ENCODE peak calls at places on chromosomes 7 and 10, in seven cellular contexts. K, V, A, B, E, L and S are unnamed samples.

GRCh38 chr7:133853706-133854276 is 273.3 kb upstream of the LRGUK start:
- DNase-seq in E (peak), V (peak), L (peak), B (peak), A (no peak), K (peak), S (no peak)

GRCh38 chr7:54944179-54944578 is 74.6 kb upstream of the EGFR start:
- DNase-seq in K (peak), B (peak), L (no peak), A (no peak), V (no peak), E (peak), S (no peak)

GRCh38 chr7:28410628-28411578 is 1.4 kb upstream of the CREB5 start:
- DNase-seq in K (no peak), L (no peak), V (peak), B (peak), E (no peak), A (peak), S (peak)

GRCh38 chr10:128047337-128047736 is 78.9 kb downstream of the MKI67 start:
- DNase-seq in L (peak), B (peak), V (peak), K (no peak), A (peak), E (no peak), S (peak)

GRCh38 chr7:98831641-98832221 is 38.1 kb downstream of the TMEM130 start:
- DNase-seq in A (peak), B (peak), E (no peak), K (no peak), L (no peak), V (peak), S (no peak)

GRCh38 chr10:62866451-62866850 is 50.3 kb upstream of the EGR2 start:
- DNase-seq in V (no peak), A (no peak), E (no peak), B (peak), K (peak), L (no peak), S (no peak)

GRCh38 chr7:105388373-105389089 is at the start of gene SRPK2:
- DNase-seq in L (no peak), E (peak), B (peak), K (peak), A (peak), V (peak), S (peak)

GRCh38 chr7:50821457-50821977 is 38.8 kb upstream of the GRB10 start:
- DNase-seq in B (peak), K (no peak), L (no peak), V (peak), E (peak), A (no peak), S (no peak)

GRCh38 chr7:157477550-157478212 is 140.9 kb downstream of the DNAJB6 start:
- DNase-seq in E (no peak), A (no peak), K (no peak), L (no peak), V (no peak), B (no peak), S (no peak)

GRCh38 chr10:77687018-77687417 is 49.4 kb upstream of the KCNMA1 start:
- DNase-seq in K (no peak), B (no peak), A (no peak), V (peak), E (no peak), L (no peak), S (no peak)

GRCh38 chr10:61974611-61975010 is 73.1 kb downstream of the ARID5B start:
- DNase-seq in V (no peak), E (peak), A (peak), L (no peak), K (peak), B (peak), S (no peak)

GRCh38 chr10:112446855-112447691 is at the start of the genes VTI1A and ZDHHC6:
- DNase-seq in K (peak), B (peak), L (peak), E (peak), V (peak), A (peak), S (peak)

GRCh38 chr10:129891806-129892205 is 72.3 kb downstream of the EBF3 start:
- DNase-seq in V (no peak), A (no peak), L (no peak), E (no peak), B (peak), K (no peak), S (no peak)

GRCh38 chr7:32301427-32301826 is 188.8 kb downstream of the LSM5 start:
- DNase-seq in B (no peak), V (no peak), L (no peak), K (no peak), A (no peak), E (no peak), S (no peak)

GRCh38 chr7:34091330-34091917 is 186.1 kb downstream of the BMPER start:
- DNase-seq in E (no peak), L (no peak), A (no peak), B (peak), V (peak), K (peak), S (peak)

GRCh38 chr7:158858592-158859503 is 2.5 kb downstream of the DYNC2I1 start:
- DNase-seq in V (peak), A (no peak), K (no peak), L (no peak), B (no peak), E (no peak), S (no peak)

GRCh38 chr10:3068201-3068967 is 1.0 kb downstream of the PFKP start:
- DNase-seq in B (peak), K (peak), E (peak), L (no peak), V (peak), A (peak), S (peak)

DNA sequence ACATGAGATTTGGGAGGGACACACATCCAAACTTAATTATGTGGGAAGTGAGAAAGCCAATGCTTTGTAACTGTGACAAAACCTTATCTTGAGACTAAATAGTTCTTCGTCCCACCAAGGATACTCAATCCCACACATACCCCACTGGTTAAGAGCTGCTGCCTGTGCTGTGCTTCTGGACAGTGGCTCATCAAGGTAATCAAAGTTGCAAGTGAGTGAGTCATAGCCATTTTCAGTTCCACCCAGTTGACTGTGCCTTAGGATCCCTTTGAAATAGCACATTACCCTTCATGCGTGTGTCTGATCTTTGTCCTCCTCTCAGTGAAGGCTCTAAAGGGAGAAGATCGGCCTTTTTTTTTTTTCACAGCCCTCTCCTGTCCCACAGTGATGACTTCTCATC is 706.1 kb upstream of the AUTS2 start:
- DNase-seq in B (no peak), V (peak), E (no peak), K (peak), A (no peak), L (no peak), S (no peak)
- H3K4me3 ChIP-seq in B (no peak), V (no peak), E (no peak), K (no peak), A (no peak), L (no peak), S (no peak)

DNA sequence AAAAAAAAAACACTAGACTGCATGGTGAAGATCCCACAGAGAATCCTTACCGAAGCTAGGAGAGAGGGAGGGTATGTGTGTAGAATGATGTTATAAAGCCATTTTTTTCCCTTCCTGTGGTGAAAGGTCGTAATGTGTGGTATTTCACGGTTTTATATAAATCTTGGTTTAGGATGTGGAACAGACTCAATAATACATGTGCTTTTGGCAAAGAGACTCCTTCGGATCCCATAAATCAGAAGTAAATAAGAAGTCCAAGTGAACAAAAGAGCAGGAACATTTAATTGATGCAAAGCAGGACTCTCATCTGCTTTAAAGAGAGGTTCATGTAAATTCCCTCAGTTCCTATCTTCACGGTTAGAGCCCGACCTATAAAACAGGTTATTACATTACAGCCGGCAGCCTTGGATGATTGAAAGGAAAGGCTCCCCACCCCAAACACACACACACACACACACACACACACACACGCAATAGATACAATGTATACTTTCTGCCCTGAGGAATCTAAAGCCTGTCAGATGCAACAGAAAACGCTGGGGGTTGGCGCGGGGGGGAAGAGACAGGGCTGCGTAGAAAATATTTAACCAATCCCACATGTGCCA is 8.7 kb downstream of the DLX5 start:
- DNase-seq in K (no peak), L (no peak), V (no peak), A (no peak), E (no peak), B (no peak), S (no peak)
- H3K4me3 ChIP-seq in K (no peak), L (no peak), V (peak), A (no peak), E (no peak), B (no peak), S (no peak)

GRCh38 chr7:130140551-130141160 is 64.5 kb downstream of the TMEM209 start:
- DNase-seq in B (no peak), L (no peak), V (no peak), E (no peak), K (no peak), A (no peak), S (no peak)

GRCh38 chr7:130142654-130143333 is 62.4 kb downstream of the TMEM209 start:
- DNase-seq in L (no peak), V (no peak), K (no peak), A (no peak), B (no peak), E (no peak), S (no peak)

GRCh38 chr7:130143334-130143732 is 61.9 kb downstream of the TMEM209 start:
- DNase-seq in A (no peak), V (no peak), B (no peak), L (no peak), E (no peak), K (no peak), S (no peak)

GRCh38 chr7:130141161-130141857 is 63.9 kb downstream of the TMEM209 start:
- DNase-seq in V (peak), A (peak), K (peak), L (no peak), B (peak), E (peak), S (peak)

DNA sequence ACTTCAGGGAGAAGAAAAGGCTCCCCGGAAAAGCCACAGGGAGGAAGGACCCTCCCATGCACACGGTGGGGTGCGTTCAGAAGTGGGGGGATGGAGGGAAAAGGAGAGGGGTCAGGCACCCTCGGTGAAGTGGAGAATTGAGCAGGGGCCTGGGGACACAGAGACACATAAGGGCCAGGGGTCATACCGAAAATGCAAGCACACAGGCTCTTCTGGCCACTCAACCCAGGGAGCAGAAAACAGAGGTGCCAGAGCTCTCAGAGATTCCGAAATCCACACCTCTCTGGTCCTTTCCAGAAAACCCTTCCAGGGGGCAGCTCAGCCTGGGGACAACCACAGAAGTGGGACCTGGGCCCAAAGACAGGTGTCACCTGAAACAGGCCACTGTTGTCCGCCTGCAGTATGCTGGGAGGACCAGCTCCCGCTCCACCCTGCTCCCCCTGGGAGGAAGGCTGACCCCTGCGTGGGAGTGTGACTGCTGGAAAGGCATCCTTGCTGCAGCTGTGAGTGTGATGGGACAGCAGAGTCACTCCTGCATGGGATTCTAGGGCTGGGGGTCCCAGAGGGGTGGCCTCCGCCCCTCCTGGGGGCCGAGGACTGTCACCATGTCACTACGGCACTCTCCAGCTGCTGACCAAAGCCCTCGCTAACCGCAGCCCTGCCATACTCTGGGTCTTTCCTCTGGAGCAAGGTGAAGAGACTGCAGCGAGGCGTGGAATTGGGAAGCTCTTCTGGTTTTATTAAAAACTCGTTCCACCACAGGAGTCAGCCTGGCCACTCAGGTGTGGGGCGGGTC is 63.1 kb downstream of the TMEM209 start:
- DNase-seq in K (no peak), L (no peak), A (no peak), E (no peak), V (peak), B (no peak), S (peak)
- H3K4me3 ChIP-seq in K (peak), L (peak), A (peak), E (peak), V (peak), B (peak), S (no peak)

GRCh38 chr7:142539901-142540300 is 209.4 kb upstream of the PRSS1 start:
- DNase-seq in B (peak), L (no peak), V (no peak), E (peak), A (no peak), K (peak), S (no peak)
- H3K4me3 ChIP-seq in B (no peak), L (no peak), V (no peak), E (no peak), A (no peak), K (no peak), S (no peak)

GRCh38 chr7:121961491-121961890 is 88.5 kb downstream of the PTPRZ1 start:
- DNase-seq in E (peak), A (no peak), V (no peak), K (peak), B (no peak), L (no peak), S (no peak)
- H3K4me3 ChIP-seq in E (no peak), A (no peak), V (no peak), K (peak), B (no peak), L (no peak), S (no peak)

GRCh38 chr7:132750056-132750455 is 173.8 kb upstream of the PLXNA4 start:
- DNase-seq in A (no peak), V (no peak), K (no peak), B (peak), L (no peak), E (no peak), S (no peak)
- H3K4me3 ChIP-seq in A (peak), V (no peak), K (no peak), B (no peak), L (no peak), E (no peak), S (no peak)

DNA sequence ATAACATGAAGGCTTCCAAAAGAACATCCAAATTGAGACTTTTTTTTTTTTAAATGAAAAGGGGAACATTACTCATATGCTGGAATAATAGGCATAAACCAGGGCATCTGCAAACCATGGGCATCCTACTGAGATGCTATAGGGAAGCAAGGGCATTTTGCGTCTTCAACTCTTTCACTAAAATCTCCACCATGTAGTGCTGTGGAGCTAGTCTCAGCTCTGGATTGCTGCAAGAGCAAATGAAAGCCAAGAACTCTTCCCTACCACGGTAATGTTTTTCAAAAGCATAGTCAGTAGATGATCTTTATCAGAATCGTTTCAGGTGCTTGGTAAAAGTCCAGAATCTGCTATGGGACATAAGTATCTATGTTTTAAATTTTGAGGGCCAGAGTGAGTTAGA is 79.3 kb downstream of the PALS2 start:
- DNase-seq in L (no peak), B (no peak), V (no peak), K (no peak), A (no peak), E (no peak), S (no peak)
- H3K4me3 ChIP-seq in L (no peak), B (no peak), V (no peak), K (no peak), A (no peak), E (no peak), S (no peak)